ENCODE peak calls at places on chromosomes 12 and 14, in six cellular contexts. G is thyroid gland, A is ovary, O is tibial nerve, I is endothelial cell of umbilical vein, D is upper lobe of left lung. R is an unnamed sample.

GRCh38 chr12:128810182-128811127 is 13.3 kb downstream of the SLC15A4 start:
- DNase-seq in G (no peak), A (no peak), O (no peak), I (no peak), D (no peak), R (no peak)

GRCh38 chr14:95098984-95099599 is 58.2 kb downstream of the DICER1 start:
- DNase-seq in G (peak), A (peak), O (peak), I (peak), D (peak), R (no peak)

GRCh38 chr14:43872752-43873655 is 634.1 kb downstream of the FSCB start:
- DNase-seq in G (no peak), A (no peak), O (no peak), I (no peak), D (no peak), R (no peak)

GRCh38 chr12:95205016-95205415 is 12.3 kb downstream of the FGD6 start:
- DNase-seq in G (no peak), A (no peak), O (no peak), I (no peak), D (no peak), R (no peak)

GRCh38 chr14:79549515-79549914 is 661.8 kb downstream of the DIO2 start:
- DNase-seq in G (no peak), A (no peak), O (no peak), I (no peak), D (no peak), R (no peak)

GRCh38 chr14:68471029-68471963 is 321.6 kb downstream of the ZFP36L1 start:
- DNase-seq in G (peak), A (no peak), O (no peak), I (no peak), D (no peak), R (no peak)

GRCh38 chr12:64392221-64392620 is 1.7 kb upstream of the C12orf56 start:
- DNase-seq in G (no peak), A (no peak), O (no peak), I (peak), D (no peak), R (no peak)

GRCh38 chr14:70987042-70987441 is 79.8 kb downstream of the PCNX1 start:
- DNase-seq in G (no peak), A (no peak), O (no peak), I (no peak), D (no peak), R (no peak)

GRCh38 chr12:42130670-42131402 is 13.8 kb downstream of the GXYLT1 start:
- DNase-seq in G (peak), A (peak), O (no peak), I (peak), D (peak), R (peak)

GRCh38 chr12:68287106-68287505 is 33.7 kb upstream of the IL22 start:
- DNase-seq in G (no peak), A (no peak), O (no peak), I (peak), D (no peak), R (no peak)

GRCh38 chr14:50944647-50945413 is 547 bp upstream of the PYGL start:
- DNase-seq in G (peak), A (peak), O (peak), I (peak), D (peak), R (peak)

GRCh38 chr14:99581371-99581770 is 22.6 kb downstream of the CCDC85C start:
- DNase-seq in G (no peak), A (no peak), O (no peak), I (no peak), D (no peak), R (no peak)

GRCh38 chr14:102916347-102917055 is 6.0 kb upstream of the AMN start:
- DNase-seq in G (no peak), A (no peak), O (no peak), I (no peak), D (no peak), R (no peak)

GRCh38 chr12:57001448-57001906 is 4.9 kb downstream of the ZBTB39 start:
- DNase-seq in G (peak), A (peak), O (no peak), I (peak), D (peak), R (peak)

GRCh38 chr12:89069431-89069830 is 282.9 kb downstream of the DUSP6 start:
- DNase-seq in G (no peak), A (no peak), O (no peak), I (no peak), D (no peak), R (no peak)

GRCh38 chr12:40946612-40947194 is 241.4 kb upstream of the PDZRN4 start:
- DNase-seq in G (no peak), A (no peak), O (no peak), I (peak), D (no peak), R (no peak)

GRCh38 chr14:99889268-99889667 is 96.1 kb downstream of the EML1 start:
- DNase-seq in G (no peak), A (no peak), O (no peak), I (no peak), D (no peak), R (no peak)

GRCh38 chr12:106632797-106633450 is 50.1 kb downstream of the RFX4 start:
- DNase-seq in G (no peak), A (no peak), O (no peak), I (no peak), D (no peak), R (no peak)

GRCh38 chr14:64983439-64984310 is 3.0 kb upstream of the FNTB start:
- DNase-seq in G (peak), A (no peak), O (no peak), I (peak), D (peak), R (no peak)
- H3K4me3 ChIP-seq in G (no peak), A (no peak), O (no peak), I (no peak), D (no peak), R (peak)

DNA sequence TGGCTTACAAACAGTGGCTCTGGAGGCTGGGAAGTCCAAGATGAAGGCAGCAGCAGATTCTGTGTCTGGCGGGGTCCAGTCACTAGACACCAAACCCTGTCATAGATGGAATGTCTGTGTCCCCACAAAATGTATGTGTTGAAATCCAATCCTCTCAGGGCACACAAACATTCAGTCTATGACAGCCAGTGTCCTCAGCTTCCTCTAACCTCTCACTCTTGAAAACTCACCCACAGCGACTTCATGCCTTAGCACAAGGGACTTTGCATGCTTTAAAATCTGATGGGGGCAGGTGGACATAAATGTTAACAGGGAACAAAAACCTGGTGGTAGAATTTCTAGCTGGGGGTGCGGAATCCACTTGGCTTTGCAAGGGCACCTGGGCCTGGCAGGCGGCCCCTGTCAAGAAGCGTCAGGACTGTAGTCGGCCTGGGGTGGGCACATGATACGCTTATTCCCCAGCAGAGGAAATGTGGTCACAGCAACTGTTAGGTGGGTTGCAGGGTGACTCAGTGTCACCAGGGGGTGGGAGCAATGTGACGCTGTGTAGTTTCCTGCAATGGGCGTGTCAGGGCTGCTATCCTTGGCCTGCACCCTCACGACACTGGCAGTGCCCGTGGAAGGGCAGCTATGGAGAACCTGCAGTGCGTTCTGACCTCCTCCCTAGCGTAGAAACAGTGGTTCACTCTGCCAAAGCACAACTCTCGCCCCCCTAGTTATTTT is 17.7 kb downstream of the RIN3 start:
- DNase-seq in G (no peak), A (no peak), O (no peak), I (no peak), D (peak), R (no peak)
- TF ChIP-seq POLR2A in G (no peak), A (no peak), O (no peak), I (no peak), D (peak), R (peak)

DNA sequence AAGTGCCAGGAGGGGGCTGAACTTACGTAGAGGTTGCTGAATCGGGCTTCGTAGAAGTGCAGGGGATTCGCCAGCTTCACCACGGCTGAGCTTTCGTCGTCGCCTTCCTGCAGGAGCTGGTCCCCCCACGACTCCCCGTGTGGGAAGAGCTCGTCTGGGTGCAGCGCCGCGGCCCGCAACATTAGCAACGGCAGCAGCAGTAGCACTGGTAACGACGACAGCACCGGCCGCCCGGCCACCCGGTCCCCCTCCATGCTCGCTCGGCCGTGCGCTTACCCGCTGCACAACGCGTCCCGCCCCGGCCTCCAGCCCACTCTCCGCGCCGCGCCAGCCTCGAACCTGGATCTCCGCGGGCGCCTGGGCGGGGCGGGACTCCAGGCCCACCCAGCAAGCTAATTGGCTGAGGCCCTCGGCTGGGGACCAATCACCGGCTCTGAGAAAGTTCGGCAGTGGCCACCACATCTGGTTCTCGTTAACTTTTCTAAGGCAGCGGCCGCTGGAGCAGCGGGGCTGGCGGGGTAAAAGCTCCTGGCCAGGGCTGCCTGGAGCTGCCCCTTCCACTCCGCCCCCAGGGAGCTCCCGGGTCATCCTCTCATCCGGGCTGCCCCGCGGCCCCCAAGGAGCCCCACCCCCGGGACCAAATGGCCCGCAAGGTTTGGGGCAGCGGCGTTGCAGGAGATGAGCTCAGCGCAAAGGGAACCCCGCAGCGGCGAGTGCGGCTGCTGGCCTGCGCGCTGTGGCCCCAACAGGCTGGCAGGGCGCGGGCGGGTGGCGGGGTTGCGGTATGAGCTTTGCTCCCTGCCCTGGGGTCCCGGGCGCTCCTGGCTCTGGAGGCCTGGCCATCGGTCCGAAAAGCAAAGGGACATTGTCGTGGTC is at the start of gene NID2:
- DNase-seq in G (peak), A (peak), O (peak), I (peak), D (peak), R (peak)
- TF ChIP-seq CTCF in G (no peak), A (peak), O (no peak), I (no peak), D (no peak), R (no peak)

GRCh38 chr12:11822071-11822818 is 172.8 kb downstream of the ETV6 start:
- DNase-seq in G (peak), A (no peak), O (no peak), I (peak), D (no peak), R (no peak)
- H3K4me3 ChIP-seq in G (no peak), A (no peak), O (no peak), I (no peak), D (no peak), R (no peak)

GRCh38 chr12:54390668-54391551 is 6.4 kb upstream of the ZNF385A start:
- DNase-seq in G (peak), A (peak), O (no peak), I (no peak), D (peak), R (no peak)
- TF ChIP-seq POLR2A in G (no peak), A (no peak), O (no peak), I (no peak), D (no peak), R (no peak)

DNA sequence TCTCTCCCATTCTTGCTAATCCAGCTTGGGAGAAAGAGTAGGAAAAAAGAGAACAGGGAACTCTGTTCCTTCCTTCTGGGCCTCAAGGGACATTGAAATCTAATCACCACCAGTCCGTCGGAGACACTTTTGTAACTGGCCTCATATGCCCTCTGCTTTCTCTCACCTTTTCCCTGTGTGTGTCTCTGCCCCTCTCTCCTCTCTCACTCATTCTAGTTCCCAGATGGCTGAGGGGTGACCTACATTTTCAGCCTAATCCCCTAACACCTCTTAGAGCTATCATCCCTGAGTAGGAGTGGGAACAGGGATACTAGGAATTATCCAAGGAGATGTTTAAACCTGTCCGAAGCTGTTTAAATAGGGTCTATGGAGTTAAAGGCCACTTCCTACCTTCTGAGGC is 8.9 kb upstream of the PCK2 start:
- DNase-seq in G (no peak), A (no peak), O (no peak), I (no peak), D (no peak), R (no peak)
- TF ChIP-seq CTCF in G (no peak), A (no peak), O (no peak), I (no peak), D (no peak), R (no peak)

GRCh38 chr14:96385385-96385784 is 6.5 kb upstream of the AK7 start:
- DNase-seq in G (no peak), A (no peak), O (no peak), I (no peak), D (no peak), R (no peak)
- H3K4me3 ChIP-seq in G (no peak), A (no peak), O (no peak), I (no peak), D (no peak), R (no peak)

DNA sequence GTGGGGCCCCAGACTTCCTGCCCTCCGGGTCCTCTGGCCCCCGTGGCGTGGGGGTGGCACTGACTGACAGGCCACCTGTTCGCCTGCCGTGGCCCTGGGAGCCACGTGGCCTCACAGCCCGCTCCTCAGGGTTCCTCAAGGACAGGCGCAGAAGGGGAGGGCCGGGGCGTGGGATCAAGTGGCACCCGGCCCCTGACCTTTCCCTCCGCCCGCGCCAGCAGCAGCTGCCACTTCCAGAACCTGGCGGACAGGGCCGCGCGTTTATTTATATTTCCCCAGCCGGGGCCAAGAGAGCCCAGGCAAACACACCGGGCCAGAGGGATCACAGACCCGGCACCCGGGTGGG is 92.6 kb downstream of the RFLNA start:
- DNase-seq in G (no peak), A (no peak), O (no peak), I (peak), D (peak), R (peak)
- TF ChIP-seq POLR2A in G (no peak), A (no peak), O (no peak), I (no peak), D (no peak), R (no peak)

GRCh38 chr12:5138845-5139244 is 95.2 kb downstream of the KCNA5 start:
- DNase-seq in G (no peak), A (no peak), O (no peak), I (no peak), D (no peak), R (no peak)

GRCh38 chr12:5138256-5138655 is 94.6 kb downstream of the KCNA5 start:
- DNase-seq in G (no peak), A (no peak), O (no peak), I (no peak), D (no peak), R (no peak)

GRCh38 chr12:5139751-5140150 is 96.1 kb downstream of the KCNA5 start:
- DNase-seq in G (no peak), A (no peak), O (no peak), I (no peak), D (no peak), R (no peak)

GRCh38 chr12:5140190-5140589 is 96.5 kb downstream of the KCNA5 start:
- DNase-seq in G (no peak), A (no peak), O (no peak), I (no peak), D (no peak), R (no peak)

GRCh38 chr12:5135126-5135525 is 91.4 kb downstream of the KCNA5 start:
- DNase-seq in G (no peak), A (no peak), O (no peak), I (no peak), D (no peak), R (no peak)
- TF ChIP-seq CTCF in G (no peak), A (no peak), O (no peak), I (no peak), D (no peak), R (no peak)

R was measured in right lobe of liver.